ENCODE peak calls at places on chromosomes 12 and 14, in seven cellular contexts. One of them, this sample, is unnamed.

GRCh38 chr14:86321151-86321550 is 791.2 kb downstream of the FLRT2 start:
- DNase-seq in bronchial epithelial cell: no peak
- DNase-seq in fibroblast of pulmonary artery: peak; percentile 16
- DNase-seq in fibroblast of mammary gland: no peak
- DNase-seq in LNCaP clone FGC: no peak
- DNase-seq in MM.1S: peak; percentile 49
- DNase-seq in epithelial cell of esophagus: no peak
- DNase-seq in this sample: no peak

GRCh38 chr14:89507521-89507920 is 90.5 kb upstream of the FOXN3 start:
- DNase-seq in bronchial epithelial cell: peak; percentile 96
- DNase-seq in fibroblast of pulmonary artery: peak; percentile 63
- DNase-seq in fibroblast of mammary gland: peak; percentile 83
- DNase-seq in LNCaP clone FGC: no peak
- DNase-seq in MM.1S: no peak
- DNase-seq in epithelial cell of esophagus: peak; percentile 86
- DNase-seq in this sample: no peak

GRCh38 chr14:72962829-72963312 is 36.6 kb downstream of the DCAF4 start:
- DNase-seq in bronchial epithelial cell: peak; percentile 87
- DNase-seq in fibroblast of pulmonary artery: peak; percentile 69
- DNase-seq in fibroblast of mammary gland: peak; percentile 96
- DNase-seq in LNCaP clone FGC: no peak
- DNase-seq in MM.1S: no peak
- DNase-seq in epithelial cell of esophagus: peak; percentile 78
- DNase-seq in this sample: no peak

GRCh38 chr14:37899365-37899764 is 303.9 kb downstream of the TTC6 start:
- DNase-seq in bronchial epithelial cell: no peak
- DNase-seq in fibroblast of pulmonary artery: no peak
- DNase-seq in fibroblast of mammary gland: no peak
- DNase-seq in LNCaP clone FGC: no peak
- DNase-seq in MM.1S: no peak
- DNase-seq in epithelial cell of esophagus: no peak
- DNase-seq in this sample: no peak

GRCh38 chr14:44896275-44897040 is 65.3 kb downstream of the KLHL28 start:
- DNase-seq in bronchial epithelial cell: no peak
- DNase-seq in fibroblast of pulmonary artery: no peak
- DNase-seq in fibroblast of mammary gland: no peak
- DNase-seq in LNCaP clone FGC: no peak
- DNase-seq in MM.1S: no peak
- DNase-seq in epithelial cell of esophagus: no peak
- DNase-seq in this sample: no peak

GRCh38 chr12:57811028-57811755 is 7.3 kb downstream of the AVIL start:
- DNase-seq in bronchial epithelial cell: no peak
- DNase-seq in fibroblast of pulmonary artery: no peak
- DNase-seq in fibroblast of mammary gland: no peak
- DNase-seq in LNCaP clone FGC: no peak
- DNase-seq in MM.1S: no peak
- DNase-seq in epithelial cell of esophagus: no peak
- DNase-seq in this sample: no peak

GRCh38 chr12:67540920-67541624 is 107.5 kb upstream of the DYRK2 start:
- DNase-seq in bronchial epithelial cell: peak; percentile 95
- DNase-seq in fibroblast of pulmonary artery: no peak
- DNase-seq in fibroblast of mammary gland: peak; percentile 14
- DNase-seq in LNCaP clone FGC: no peak
- DNase-seq in MM.1S: peak; percentile 63
- DNase-seq in epithelial cell of esophagus: peak; percentile 90
- DNase-seq in this sample: no peak

GRCh38 chr12:41436076-41436475 is 248.0 kb downstream of the PDZRN4 start:
- DNase-seq in bronchial epithelial cell: no peak
- DNase-seq in fibroblast of pulmonary artery: no peak
- DNase-seq in fibroblast of mammary gland: no peak
- DNase-seq in LNCaP clone FGC: no peak
- DNase-seq in MM.1S: no peak
- DNase-seq in epithelial cell of esophagus: no peak
- DNase-seq in this sample: no peak

GRCh38 chr14:71534506-71534905 is 397.7 kb upstream of the RGS6 start:
- DNase-seq in bronchial epithelial cell: no peak
- DNase-seq in fibroblast of pulmonary artery: no peak
- DNase-seq in fibroblast of mammary gland: no peak
- DNase-seq in LNCaP clone FGC: no peak
- DNase-seq in MM.1S: no peak
- DNase-seq in epithelial cell of esophagus: no peak
- DNase-seq in this sample: no peak

GRCh38 chr12:22797686-22798085 is 172.7 kb downstream of the ETNK1 start:
- DNase-seq in bronchial epithelial cell: no peak
- DNase-seq in fibroblast of pulmonary artery: no peak
- DNase-seq in fibroblast of mammary gland: no peak
- DNase-seq in LNCaP clone FGC: no peak
- DNase-seq in MM.1S: no peak
- DNase-seq in epithelial cell of esophagus: no peak
- DNase-seq in this sample: no peak

GRCh38 chr12:46126050-46126727 is 135.8 kb upstream of the SCAF11 start:
- DNase-seq in bronchial epithelial cell: peak; percentile 32
- DNase-seq in fibroblast of pulmonary artery: no peak
- DNase-seq in fibroblast of mammary gland: no peak
- DNase-seq in LNCaP clone FGC: peak; percentile 70
- DNase-seq in MM.1S: no peak
- DNase-seq in epithelial cell of esophagus: peak; percentile 15
- DNase-seq in this sample: no peak

GRCh38 chr12:124862768-124863408 is 776 bp downstream of the SCARB1 start:
- DNase-seq in bronchial epithelial cell: peak; percentile 20
- DNase-seq in fibroblast of pulmonary artery: peak; percentile 21
- DNase-seq in fibroblast of mammary gland: peak; percentile 27
- DNase-seq in LNCaP clone FGC: no peak
- DNase-seq in MM.1S: peak; percentile 25
- DNase-seq in epithelial cell of esophagus: peak; percentile 44
- DNase-seq in this sample: peak; percentile 41

GRCh38 chr12:114932806-114933205 is 248.8 kb upstream of the TBX3 start:
- DNase-seq in bronchial epithelial cell: no peak
- DNase-seq in fibroblast of pulmonary artery: no peak
- DNase-seq in fibroblast of mammary gland: no peak
- DNase-seq in LNCaP clone FGC: no peak
- DNase-seq in MM.1S: no peak
- DNase-seq in epithelial cell of esophagus: no peak
- DNase-seq in this sample: no peak

GRCh38 chr12:108801736-108802665 is 55.4 kb downstream of the SSH1 start:
- DNase-seq in bronchial epithelial cell: no peak
- DNase-seq in fibroblast of pulmonary artery: peak; percentile 66
- DNase-seq in fibroblast of mammary gland: peak; percentile 91
- DNase-seq in LNCaP clone FGC: no peak
- DNase-seq in MM.1S: no peak
- DNase-seq in epithelial cell of esophagus: no peak
- DNase-seq in this sample: no peak

GRCh38 chr12:46831335-46832083 is 5.7 kb upstream of the SLC38A4 start:
- DNase-seq in bronchial epithelial cell: no peak
- DNase-seq in fibroblast of pulmonary artery: no peak
- DNase-seq in fibroblast of mammary gland: no peak
- DNase-seq in LNCaP clone FGC: no peak
- DNase-seq in MM.1S: no peak
- DNase-seq in epithelial cell of esophagus: no peak
- DNase-seq in this sample: peak; percentile 54

GRCh38 chr14:51627313-51627712 is 24.4 kb upstream of the FRMD6 start:
- DNase-seq in bronchial epithelial cell: no peak
- DNase-seq in fibroblast of pulmonary artery: no peak
- DNase-seq in fibroblast of mammary gland: no peak
- DNase-seq in LNCaP clone FGC: no peak
- DNase-seq in MM.1S: no peak
- DNase-seq in epithelial cell of esophagus: no peak
- DNase-seq in this sample: no peak

GRCh38 chr14:104582005-104582404 is 2.4 kb downstream of the C14orf180 start:
- DNase-seq in bronchial epithelial cell: no peak
- DNase-seq in fibroblast of pulmonary artery: no peak
- DNase-seq in fibroblast of mammary gland: no peak
- DNase-seq in LNCaP clone FGC: no peak
- DNase-seq in MM.1S: no peak
- DNase-seq in epithelial cell of esophagus: no peak
- DNase-seq in this sample: no peak

GRCh38 chr14:71591929-71592328 is 340.3 kb upstream of the RGS6 start:
- DNase-seq in bronchial epithelial cell: peak; percentile 81
- DNase-seq in fibroblast of pulmonary artery: peak; percentile 51
- DNase-seq in fibroblast of mammary gland: peak; percentile 65
- DNase-seq in LNCaP clone FGC: no peak
- DNase-seq in MM.1S: peak; percentile 53
- DNase-seq in epithelial cell of esophagus: peak; percentile 71
- DNase-seq in this sample: no peak

GRCh38 chr12:1523558-1524050 is 70.8 kb downstream of the FBXL14 start:
- DNase-seq in bronchial epithelial cell: no peak
- DNase-seq in fibroblast of pulmonary artery: no peak
- DNase-seq in fibroblast of mammary gland: no peak
- DNase-seq in LNCaP clone FGC: no peak
- DNase-seq in MM.1S: no peak
- DNase-seq in epithelial cell of esophagus: no peak
- DNase-seq in this sample: no peak

GRCh38 chr14:102784892-102785597 is 7.8 kb downstream of the TRAF3 start:
- DNase-seq in bronchial epithelial cell: no peak
- DNase-seq in fibroblast of pulmonary artery: no peak
- DNase-seq in fibroblast of mammary gland: peak; percentile 69
- DNase-seq in LNCaP clone FGC: no peak
- DNase-seq in MM.1S: no peak
- DNase-seq in epithelial cell of esophagus: no peak
- DNase-seq in this sample: no peak
- H3K4me3 ChIP-seq in bronchial epithelial cell: no peak overlapping the region
- H3K4me3 ChIP-seq in fibroblast of pulmonary artery: no peak overlapping the region
- H3K4me3 ChIP-seq in fibroblast of mammary gland: no peak overlapping the region
- H3K4me3 ChIP-seq in LNCaP clone FGC: no peak overlapping the region
- H3K4me3 ChIP-seq in MM.1S: no peak overlapping the region
- H3K4me3 ChIP-seq in epithelial cell of esophagus: no peak overlapping the region
- H3K4me3 ChIP-seq in this sample: no peak overlapping the region

GRCh38 chr14:43792980-43793379 is 714.1 kb downstream of the FSCB start:
- DNase-seq in bronchial epithelial cell: no peak
- DNase-seq in fibroblast of pulmonary artery: no peak
- DNase-seq in fibroblast of mammary gland: no peak
- DNase-seq in LNCaP clone FGC: no peak
- DNase-seq in MM.1S: no peak
- DNase-seq in epithelial cell of esophagus: no peak
- DNase-seq in this sample: no peak

GRCh38 chr14:43790681-43791080 is 716.4 kb downstream of the FSCB start:
- DNase-seq in bronchial epithelial cell: no peak
- DNase-seq in fibroblast of pulmonary artery: no peak
- DNase-seq in fibroblast of mammary gland: no peak
- DNase-seq in LNCaP clone FGC: no peak
- DNase-seq in MM.1S: no peak
- DNase-seq in epithelial cell of esophagus: peak; percentile 5
- DNase-seq in this sample: no peak

GRCh38 chr14:43793579-43793978 is 713.5 kb downstream of the FSCB start:
- DNase-seq in bronchial epithelial cell: no peak
- DNase-seq in fibroblast of pulmonary artery: no peak
- DNase-seq in fibroblast of mammary gland: no peak
- DNase-seq in LNCaP clone FGC: no peak
- DNase-seq in MM.1S: no peak
- DNase-seq in epithelial cell of esophagus: no peak
- DNase-seq in this sample: no peak

GRCh38 chr14:43795600-43796228 is 711.4 kb downstream of the FSCB start:
- DNase-seq in bronchial epithelial cell: no peak
- DNase-seq in fibroblast of pulmonary artery: peak; percentile 56
- DNase-seq in fibroblast of mammary gland: peak; percentile 7
- DNase-seq in LNCaP clone FGC: peak; percentile 36
- DNase-seq in MM.1S: no peak
- DNase-seq in epithelial cell of esophagus: peak; percentile 4
- DNase-seq in this sample: peak; percentile 7
- TF ChIP-seq CTCF in bronchial epithelial cell: no peak
- TF ChIP-seq CTCF in fibroblast of pulmonary artery: peak; percentile 49
- TF ChIP-seq CTCF in fibroblast of mammary gland: peak; percentile 3
- TF ChIP-seq CTCF in LNCaP clone FGC: peak; percentile 72
- TF ChIP-seq CTCF in MM.1S: peak; percentile 34
- TF ChIP-seq CTCF in epithelial cell of esophagus: peak; percentile 24
- TF ChIP-seq CTCF in this sample: no peak

GRCh38 chr12:72275551-72275950 is 3.4 kb downstream of the TRHDE start:
- DNase-seq in bronchial epithelial cell: no peak
- DNase-seq in fibroblast of pulmonary artery: no peak
- DNase-seq in fibroblast of mammary gland: no peak
- DNase-seq in LNCaP clone FGC: no peak
- DNase-seq in MM.1S: no peak
- DNase-seq in epithelial cell of esophagus: no peak
- DNase-seq in this sample: no peak

GRCh38 chr12:72274926-72275325 is 2.8 kb downstream of the TRHDE start:
- DNase-seq in bronchial epithelial cell: no peak
- DNase-seq in fibroblast of pulmonary artery: peak; percentile 40
- DNase-seq in fibroblast of mammary gland: peak; percentile 25
- DNase-seq in LNCaP clone FGC: no peak
- DNase-seq in MM.1S: no peak
- DNase-seq in epithelial cell of esophagus: peak; percentile 16
- DNase-seq in this sample: no peak

GRCh38 chr12:72273499-72273837 is 1.3 kb downstream of the TRHDE start:
- DNase-seq in bronchial epithelial cell: no peak
- DNase-seq in fibroblast of pulmonary artery: no peak
- DNase-seq in fibroblast of mammary gland: no peak
- DNase-seq in LNCaP clone FGC: no peak
- DNase-seq in MM.1S: no peak
- DNase-seq in epithelial cell of esophagus: no peak
- DNase-seq in this sample: no peak

GRCh38 chr12:72272731-72273498 is 745 bp downstream of the TRHDE start:
- DNase-seq in bronchial epithelial cell: no peak
- DNase-seq in fibroblast of pulmonary artery: peak; percentile 4
- DNase-seq in fibroblast of mammary gland: no peak
- DNase-seq in LNCaP clone FGC: no peak
- DNase-seq in MM.1S: no peak
- DNase-seq in epithelial cell of esophagus: no peak
- DNase-seq in this sample: peak; percentile 24

GRCh38 chr12:72273851-72274284 is 1.7 kb downstream of the TRHDE start:
- DNase-seq in bronchial epithelial cell: no peak
- DNase-seq in fibroblast of pulmonary artery: no peak
- DNase-seq in fibroblast of mammary gland: no peak
- DNase-seq in LNCaP clone FGC: no peak
- DNase-seq in MM.1S: no peak
- DNase-seq in epithelial cell of esophagus: peak; percentile 32
- DNase-seq in this sample: no peak
- H3K4me3 ChIP-seq in bronchial epithelial cell: no peak overlapping the region
- H3K4me3 ChIP-seq in fibroblast of pulmonary artery: no peak overlapping the region
- H3K4me3 ChIP-seq in fibroblast of mammary gland: peak overlapping the region; percentile 29
- H3K4me3 ChIP-seq in LNCaP clone FGC: no peak overlapping the region
- H3K4me3 ChIP-seq in MM.1S: no peak overlapping the region
- H3K4me3 ChIP-seq in epithelial cell of esophagus: no peak overlapping the region
- H3K4me3 ChIP-seq in this sample: no peak overlapping the region

DNA sequence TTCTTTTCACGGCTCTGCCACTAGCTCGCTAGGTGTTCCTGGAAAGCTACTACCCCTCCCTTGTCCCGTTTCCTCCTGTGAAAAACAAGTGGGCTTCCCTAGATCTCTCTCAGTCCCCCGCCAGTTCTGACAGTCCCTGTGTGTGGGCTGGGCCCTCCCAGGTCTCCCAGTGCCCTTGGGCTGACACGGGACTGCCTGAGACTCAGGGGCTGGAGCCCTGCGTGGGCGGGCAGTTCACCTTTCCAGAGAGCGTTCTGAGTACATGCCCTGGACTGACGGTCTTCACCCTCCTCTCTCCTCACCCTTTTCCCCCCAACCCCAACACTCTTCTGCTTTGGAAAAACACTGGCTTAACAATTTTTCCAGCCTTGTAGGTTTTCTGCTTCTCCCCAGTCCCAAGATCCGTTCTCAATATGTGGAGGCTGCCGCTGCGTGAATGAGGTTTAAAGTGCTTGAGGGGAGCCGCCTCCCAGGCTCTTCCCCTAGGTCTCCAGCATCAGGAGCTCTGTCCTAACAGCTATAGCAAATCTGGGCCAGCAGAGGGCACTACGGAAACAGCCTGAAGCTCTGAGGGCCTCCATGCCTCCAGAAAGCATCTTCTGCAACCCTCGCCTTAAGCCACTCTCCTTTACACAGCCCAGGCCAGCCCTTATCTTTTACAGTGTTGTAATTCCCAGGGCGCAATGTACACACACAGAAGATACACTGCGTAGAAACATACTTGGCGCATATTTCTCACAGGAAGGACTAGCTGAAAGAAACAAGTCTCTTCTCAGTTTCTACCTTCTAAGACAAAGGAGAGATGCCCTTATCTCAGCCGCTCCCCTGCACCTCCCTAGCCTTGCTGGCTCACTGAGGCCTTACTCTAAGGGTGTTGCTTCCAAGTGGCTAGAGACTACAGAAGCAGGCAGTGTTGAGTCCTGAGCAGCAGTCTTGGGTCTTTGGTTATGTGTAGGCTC is 10.4 kb upstream of the DCD start:
- DNase-seq in bronchial epithelial cell: peak; percentile 29
- DNase-seq in fibroblast of pulmonary artery: peak; percentile 39
- DNase-seq in fibroblast of mammary gland: peak; percentile 33
- DNase-seq in LNCaP clone FGC: no peak
- DNase-seq in MM.1S: peak; percentile 70
- DNase-seq in epithelial cell of esophagus: peak; percentile 43
- DNase-seq in this sample: peak; percentile 46
- TF ChIP-seq CTCF in bronchial epithelial cell: peak; percentile 72
- TF ChIP-seq CTCF in fibroblast of pulmonary artery: peak; percentile 53
- TF ChIP-seq CTCF in fibroblast of mammary gland: peak; percentile 54
- TF ChIP-seq CTCF in LNCaP clone FGC: peak; percentile 71
- TF ChIP-seq CTCF in MM.1S: peak; percentile 84
- TF ChIP-seq CTCF in epithelial cell of esophagus: peak; percentile 40
- TF ChIP-seq CTCF in this sample: no peak

This sample was measured in mucosa of descending colon.